ENCODE peak calls at places on chromosomes 3 and 15, in nine cellular contexts. One of them, this sample, is unnamed.

GRCh38 chr3:184383033-184383740 is 3.3 kb downstream of the CHRD start:
- DNase-seq in foreskin fibroblast: no peak
- DNase-seq in stimulated activated CD4-positive, alpha-beta T cell treated with anti-CD3 and anti-CD28 coated beads, Interleukin-4, amount 100 ng/mL, for 4 hours: no peak
- DNase-seq in GM20000: no peak
- DNase-seq in activated CD8-positive, alpha-beta memory T cell treated with anti-CD3 and anti-CD28 coated beads for 24 hours: no peak
- DNase-seq in GDM1: no peak
- DNase-seq in NCI-H1105 treated with DMSO at 0.1 percent for 48 hours: no peak
- DNase-seq in nucleus accumbens: no peak
- DNase-seq in amniotic stem cell: no peak
- DNase-seq in this sample: no peak

GRCh38 chr3:51620543-51620942 is 50.5 kb upstream of the TEX264 start:
- DNase-seq in foreskin fibroblast: peak; percentile 81
- DNase-seq in stimulated activated CD4-positive, alpha-beta T cell treated with anti-CD3 and anti-CD28 coated beads, Interleukin-4, amount 100 ng/mL, for 4 hours: no peak
- DNase-seq in GM20000: no peak
- DNase-seq in activated CD8-positive, alpha-beta memory T cell treated with anti-CD3 and anti-CD28 coated beads for 24 hours: no peak
- DNase-seq in GDM1: no peak
- DNase-seq in NCI-H1105 treated with DMSO at 0.1 percent for 48 hours: no peak
- DNase-seq in nucleus accumbens: no peak
- DNase-seq in amniotic stem cell: no peak
- DNase-seq in this sample: no peak

GRCh38 chr3:113136071-113136470 is 75.3 kb upstream of the BOC start:
- DNase-seq in foreskin fibroblast: peak; percentile 55
- DNase-seq in stimulated activated CD4-positive, alpha-beta T cell treated with anti-CD3 and anti-CD28 coated beads, Interleukin-4, amount 100 ng/mL, for 4 hours: no peak
- DNase-seq in GM20000: no peak
- DNase-seq in activated CD8-positive, alpha-beta memory T cell treated with anti-CD3 and anti-CD28 coated beads for 24 hours: no peak
- DNase-seq in GDM1: no peak
- DNase-seq in NCI-H1105 treated with DMSO at 0.1 percent for 48 hours: peak; percentile 52
- DNase-seq in nucleus accumbens: no peak
- DNase-seq in amniotic stem cell: peak; percentile 10
- DNase-seq in this sample: no peak

GRCh38 chr3:73324203-73325155 is 263.0 kb downstream of the EBLN2 start:
- DNase-seq in foreskin fibroblast: peak; percentile 7
- DNase-seq in stimulated activated CD4-positive, alpha-beta T cell treated with anti-CD3 and anti-CD28 coated beads, Interleukin-4, amount 100 ng/mL, for 4 hours: no peak
- DNase-seq in GM20000: no peak
- DNase-seq in activated CD8-positive, alpha-beta memory T cell treated with anti-CD3 and anti-CD28 coated beads for 24 hours: no peak
- DNase-seq in GDM1: no peak
- DNase-seq in NCI-H1105 treated with DMSO at 0.1 percent for 48 hours: peak; percentile 2
- DNase-seq in nucleus accumbens: no peak
- DNase-seq in amniotic stem cell: no peak
- DNase-seq in this sample: no peak

GRCh38 chr15:57375827-57376694 is at the start of gene CGNL1:
- DNase-seq in foreskin fibroblast: peak; percentile 50
- DNase-seq in stimulated activated CD4-positive, alpha-beta T cell treated with anti-CD3 and anti-CD28 coated beads, Interleukin-4, amount 100 ng/mL, for 4 hours: peak; percentile 0
- DNase-seq in GM20000: peak; percentile 50
- DNase-seq in activated CD8-positive, alpha-beta memory T cell treated with anti-CD3 and anti-CD28 coated beads for 24 hours: no peak
- DNase-seq in GDM1: no peak
- DNase-seq in NCI-H1105 treated with DMSO at 0.1 percent for 48 hours: no peak
- DNase-seq in nucleus accumbens: no peak
- DNase-seq in amniotic stem cell: no peak
- DNase-seq in this sample: no peak

GRCh38 chr3:157618075-157618760 is 115.0 kb upstream of the VEPH1 start:
- DNase-seq in foreskin fibroblast: peak; percentile 80
- DNase-seq in stimulated activated CD4-positive, alpha-beta T cell treated with anti-CD3 and anti-CD28 coated beads, Interleukin-4, amount 100 ng/mL, for 4 hours: no peak
- DNase-seq in GM20000: peak; percentile 63
- DNase-seq in activated CD8-positive, alpha-beta memory T cell treated with anti-CD3 and anti-CD28 coated beads for 24 hours: no peak
- DNase-seq in GDM1: peak; percentile 8
- DNase-seq in NCI-H1105 treated with DMSO at 0.1 percent for 48 hours: peak; percentile 95
- DNase-seq in nucleus accumbens: no peak
- DNase-seq in amniotic stem cell: peak; percentile 17
- DNase-seq in this sample: peak; percentile 48

GRCh38 chr3:190972840-190973270 is 110.4 kb upstream of the GMNC start:
- DNase-seq in foreskin fibroblast: peak; percentile 2
- DNase-seq in stimulated activated CD4-positive, alpha-beta T cell treated with anti-CD3 and anti-CD28 coated beads, Interleukin-4, amount 100 ng/mL, for 4 hours: no peak
- DNase-seq in GM20000: no peak
- DNase-seq in activated CD8-positive, alpha-beta memory T cell treated with anti-CD3 and anti-CD28 coated beads for 24 hours: no peak
- DNase-seq in GDM1: no peak
- DNase-seq in NCI-H1105 treated with DMSO at 0.1 percent for 48 hours: no peak
- DNase-seq in nucleus accumbens: no peak
- DNase-seq in amniotic stem cell: no peak
- DNase-seq in this sample: peak; percentile 20

GRCh38 chr3:49397470-49397869 is 14.3 kb downstream of the RHOA start:
- DNase-seq in foreskin fibroblast: no peak
- DNase-seq in stimulated activated CD4-positive, alpha-beta T cell treated with anti-CD3 and anti-CD28 coated beads, Interleukin-4, amount 100 ng/mL, for 4 hours: no peak
- DNase-seq in GM20000: no peak
- DNase-seq in activated CD8-positive, alpha-beta memory T cell treated with anti-CD3 and anti-CD28 coated beads for 24 hours: no peak
- DNase-seq in GDM1: no peak
- DNase-seq in NCI-H1105 treated with DMSO at 0.1 percent for 48 hours: no peak
- DNase-seq in nucleus accumbens: no peak
- DNase-seq in amniotic stem cell: no peak
- DNase-seq in this sample: no peak

GRCh38 chr15:31272558-31273257 is 53.9 kb upstream of the KLF13 start:
- DNase-seq in foreskin fibroblast: no peak
- DNase-seq in stimulated activated CD4-positive, alpha-beta T cell treated with anti-CD3 and anti-CD28 coated beads, Interleukin-4, amount 100 ng/mL, for 4 hours: no peak
- DNase-seq in GM20000: no peak
- DNase-seq in activated CD8-positive, alpha-beta memory T cell treated with anti-CD3 and anti-CD28 coated beads for 24 hours: peak; percentile 52
- DNase-seq in GDM1: no peak
- DNase-seq in NCI-H1105 treated with DMSO at 0.1 percent for 48 hours: no peak
- DNase-seq in nucleus accumbens: no peak
- DNase-seq in amniotic stem cell: no peak
- DNase-seq in this sample: no peak

GRCh38 chr3:149314807-149315578 is 18.4 kb downstream of the TM4SF18 start:
- DNase-seq in foreskin fibroblast: peak; percentile 65
- DNase-seq in stimulated activated CD4-positive, alpha-beta T cell treated with anti-CD3 and anti-CD28 coated beads, Interleukin-4, amount 100 ng/mL, for 4 hours: no peak
- DNase-seq in GM20000: no peak
- DNase-seq in activated CD8-positive, alpha-beta memory T cell treated with anti-CD3 and anti-CD28 coated beads for 24 hours: no peak
- DNase-seq in GDM1: no peak
- DNase-seq in NCI-H1105 treated with DMSO at 0.1 percent for 48 hours: no peak
- DNase-seq in nucleus accumbens: no peak
- DNase-seq in amniotic stem cell: no peak
- DNase-seq in this sample: peak; percentile 67

This sample was measured in foreskin keratinocyte.